ENCODE peak calls at places on chromosomes 3 and 15, in seven cellular contexts. One of them, this sample, is unnamed.

GRCh38 chr15:78077053-78077859 is at the start of gene TBC1D2B:
- DNase-seq in H7: peak
- DNase-seq in H9: peak
- DNase-seq in small intestine: peak
- DNase-seq in NCI-H2081 treated with DMSO at 0.1 percent for 48 hours: no peak
- DNase-seq in lower lobe of right lung: peak
- DNase-seq in body of pancreas: peak
- DNase-seq in this sample: no peak

GRCh38 chr15:33234019-33234418 is 39.5 kb upstream of the FMN1 start:
- DNase-seq in H7: no peak
- DNase-seq in lower lobe of right lung: no peak
- DNase-seq in body of pancreas: no peak
- DNase-seq in NCI-H2081 treated with DMSO at 0.1 percent for 48 hours: no peak
- DNase-seq in small intestine: peak
- DNase-seq in H9: no peak
- DNase-seq in this sample: no peak

GRCh38 chr15:59266015-59266414 is 59.4 kb downstream of the LDHAL6B start:
- DNase-seq in NCI-H2081 treated with DMSO at 0.1 percent for 48 hours: no peak
- DNase-seq in small intestine: peak
- DNase-seq in lower lobe of right lung: no peak
- DNase-seq in H9: no peak
- DNase-seq in body of pancreas: no peak
- DNase-seq in H7: no peak
- DNase-seq in this sample: no peak

GRCh38 chr3:39748002-39748401 is 61.4 kb upstream of the MYRIP start:
- DNase-seq in body of pancreas: no peak
- DNase-seq in H9: no peak
- DNase-seq in H7: no peak
- DNase-seq in lower lobe of right lung: no peak
- DNase-seq in small intestine: no peak
- DNase-seq in NCI-H2081 treated with DMSO at 0.1 percent for 48 hours: no peak
- DNase-seq in this sample: no peak

GRCh38 chr15:67691450-67691849 is 133.9 kb upstream of the SKOR1 start:
- DNase-seq in H7: no peak
- DNase-seq in lower lobe of right lung: no peak
- DNase-seq in H9: no peak
- DNase-seq in body of pancreas: no peak
- DNase-seq in NCI-H2081 treated with DMSO at 0.1 percent for 48 hours: no peak
- DNase-seq in small intestine: no peak
- DNase-seq in this sample: no peak

GRCh38 chr15:71397377-71397776 is 282.1 kb downstream of the THSD4 start:
- DNase-seq in small intestine: peak
- DNase-seq in H9: no peak
- DNase-seq in H7: no peak
- DNase-seq in body of pancreas: no peak
- DNase-seq in NCI-H2081 treated with DMSO at 0.1 percent for 48 hours: no peak
- DNase-seq in lower lobe of right lung: peak
- DNase-seq in this sample: no peak

GRCh38 chr3:178439504-178439903 is 96.7 kb upstream of the KCNMB2 start:
- DNase-seq in H9: no peak
- DNase-seq in body of pancreas: no peak
- DNase-seq in NCI-H2081 treated with DMSO at 0.1 percent for 48 hours: no peak
- DNase-seq in lower lobe of right lung: no peak
- DNase-seq in H7: peak
- DNase-seq in small intestine: no peak
- DNase-seq in this sample: no peak

GRCh38 chr3:177982034-177982433 is 554.2 kb upstream of the KCNMB2 start:
- DNase-seq in body of pancreas: no peak
- DNase-seq in small intestine: no peak
- DNase-seq in NCI-H2081 treated with DMSO at 0.1 percent for 48 hours: no peak
- DNase-seq in H9: no peak
- DNase-seq in lower lobe of right lung: no peak
- DNase-seq in H7: no peak
- DNase-seq in this sample: no peak

GRCh38 chr3:58383904-58384303 is 49.7 kb downstream of the PDHB start:
- DNase-seq in NCI-H2081 treated with DMSO at 0.1 percent for 48 hours: no peak
- DNase-seq in small intestine: no peak
- DNase-seq in H7: no peak
- DNase-seq in H9: no peak
- DNase-seq in lower lobe of right lung: no peak
- DNase-seq in body of pancreas: peak
- DNase-seq in this sample: no peak

GRCh38 chr15:32919749-32920414 is 202.1 kb downstream of the GREM1 start:
- DNase-seq in small intestine: no peak
- DNase-seq in NCI-H2081 treated with DMSO at 0.1 percent for 48 hours: no peak
- DNase-seq in body of pancreas: no peak
- DNase-seq in H7: no peak
- DNase-seq in H9: no peak
- DNase-seq in lower lobe of right lung: no peak
- DNase-seq in this sample: no peak

This sample was measured in D721Med.